ENCODE peak calls at places on chromosomes 12 and 14, in nine cellular contexts. One of them, this sample, is unnamed.

GRCh38 chr12:66103011-66103913 is 27.3 kb downstream of the LLPH start:
- DNase-seq in A549: peak; percentile 36
- DNase-seq in cardiac muscle cell: no peak
- DNase-seq in cardiac fibroblast: no peak
- DNase-seq in psoas muscle: no peak
- DNase-seq in nephron progenitor cell: no peak
- DNase-seq in neural crest cell: no peak
- DNase-seq in heart right ventricle: no peak
- DNase-seq in pancreas: no peak
- DNase-seq in this sample: no peak

GRCh38 chr12:7915911-7916403 is 20.0 kb downstream of the SLC2A3 start:
- DNase-seq in A549: no peak
- DNase-seq in cardiac muscle cell: no peak
- DNase-seq in cardiac fibroblast: no peak
- DNase-seq in psoas muscle: no peak
- DNase-seq in nephron progenitor cell: no peak
- DNase-seq in neural crest cell: no peak
- DNase-seq in heart right ventricle: no peak
- DNase-seq in pancreas: no peak
- DNase-seq in this sample: no peak

GRCh38 chr14:93011650-93012317 is 88.8 kb downstream of the CHGA start:
- DNase-seq in A549: no peak
- DNase-seq in cardiac muscle cell: no peak
- DNase-seq in cardiac fibroblast: no peak
- DNase-seq in psoas muscle: no peak
- DNase-seq in nephron progenitor cell: no peak
- DNase-seq in neural crest cell: no peak
- DNase-seq in heart right ventricle: no peak
- DNase-seq in pancreas: no peak
- DNase-seq in this sample: no peak

GRCh38 chr14:103001226-103001625 is 56.1 kb downstream of the CDC42BPB start:
- DNase-seq in A549: no peak
- DNase-seq in cardiac muscle cell: no peak
- DNase-seq in cardiac fibroblast: no peak
- DNase-seq in psoas muscle: no peak
- DNase-seq in nephron progenitor cell: no peak
- DNase-seq in neural crest cell: no peak
- DNase-seq in heart right ventricle: no peak
- DNase-seq in pancreas: no peak
- DNase-seq in this sample: no peak

GRCh38 chr14:30988509-30988908 is 36.9 kb upstream of the AP4S1 start:
- DNase-seq in A549: no peak
- DNase-seq in cardiac muscle cell: no peak
- DNase-seq in cardiac fibroblast: peak; percentile 27
- DNase-seq in psoas muscle: no peak
- DNase-seq in nephron progenitor cell: no peak
- DNase-seq in neural crest cell: no peak
- DNase-seq in heart right ventricle: no peak
- DNase-seq in pancreas: no peak
- DNase-seq in this sample: no peak

GRCh38 chr14:97164014-97164413 is 366.8 kb downstream of the VRK1 start:
- DNase-seq in A549: no peak
- DNase-seq in cardiac muscle cell: no peak
- DNase-seq in cardiac fibroblast: no peak
- DNase-seq in psoas muscle: no peak
- DNase-seq in nephron progenitor cell: no peak
- DNase-seq in neural crest cell: no peak
- DNase-seq in heart right ventricle: no peak
- DNase-seq in pancreas: no peak
- DNase-seq in this sample: no peak

GRCh38 chr14:69315302-69315701 is 55.3 kb downstream of the GALNT16 start:
- DNase-seq in A549: peak; percentile 27
- DNase-seq in cardiac muscle cell: no peak
- DNase-seq in cardiac fibroblast: peak; percentile 5
- DNase-seq in psoas muscle: no peak
- DNase-seq in nephron progenitor cell: no peak
- DNase-seq in neural crest cell: no peak
- DNase-seq in heart right ventricle: no peak
- DNase-seq in pancreas: no peak
- DNase-seq in this sample: no peak

GRCh38 chr12:97148941-97149559 is 242.0 kb downstream of the NEDD1 start:
- DNase-seq in A549: peak; percentile 57
- DNase-seq in cardiac muscle cell: peak; percentile 74
- DNase-seq in cardiac fibroblast: peak; percentile 34
- DNase-seq in psoas muscle: peak; percentile 19
- DNase-seq in nephron progenitor cell: peak; percentile 77
- DNase-seq in neural crest cell: peak; percentile 70
- DNase-seq in heart right ventricle: peak; percentile 47
- DNase-seq in pancreas: peak; percentile 53
- DNase-seq in this sample: peak; percentile 79

GRCh38 chr12:51751657-51752056 is 96.9 kb downstream of the FIGNL2 start:
- DNase-seq in A549: no peak
- DNase-seq in cardiac muscle cell: no peak
- DNase-seq in cardiac fibroblast: no peak
- DNase-seq in psoas muscle: no peak
- DNase-seq in nephron progenitor cell: no peak
- DNase-seq in neural crest cell: no peak
- DNase-seq in heart right ventricle: no peak
- DNase-seq in pancreas: peak; percentile 58
- DNase-seq in this sample: no peak

GRCh38 chr14:20002319-20002718 is 356 bp downstream of the OR4Q2 start:
- DNase-seq in A549: no peak
- DNase-seq in cardiac muscle cell: no peak
- DNase-seq in cardiac fibroblast: peak; percentile 25
- DNase-seq in psoas muscle: no peak
- DNase-seq in nephron progenitor cell: no peak
- DNase-seq in neural crest cell: no peak
- DNase-seq in heart right ventricle: no peak
- DNase-seq in pancreas: no peak
- DNase-seq in this sample: no peak

GRCh38 chr14:34099630-34100029 is 148.8 kb upstream of the EGLN3 start:
- DNase-seq in A549: no peak
- DNase-seq in cardiac muscle cell: no peak
- DNase-seq in cardiac fibroblast: no peak
- DNase-seq in psoas muscle: no peak
- DNase-seq in nephron progenitor cell: no peak
- DNase-seq in neural crest cell: no peak
- DNase-seq in heart right ventricle: no peak
- DNase-seq in pancreas: no peak
- DNase-seq in this sample: no peak

DNA sequence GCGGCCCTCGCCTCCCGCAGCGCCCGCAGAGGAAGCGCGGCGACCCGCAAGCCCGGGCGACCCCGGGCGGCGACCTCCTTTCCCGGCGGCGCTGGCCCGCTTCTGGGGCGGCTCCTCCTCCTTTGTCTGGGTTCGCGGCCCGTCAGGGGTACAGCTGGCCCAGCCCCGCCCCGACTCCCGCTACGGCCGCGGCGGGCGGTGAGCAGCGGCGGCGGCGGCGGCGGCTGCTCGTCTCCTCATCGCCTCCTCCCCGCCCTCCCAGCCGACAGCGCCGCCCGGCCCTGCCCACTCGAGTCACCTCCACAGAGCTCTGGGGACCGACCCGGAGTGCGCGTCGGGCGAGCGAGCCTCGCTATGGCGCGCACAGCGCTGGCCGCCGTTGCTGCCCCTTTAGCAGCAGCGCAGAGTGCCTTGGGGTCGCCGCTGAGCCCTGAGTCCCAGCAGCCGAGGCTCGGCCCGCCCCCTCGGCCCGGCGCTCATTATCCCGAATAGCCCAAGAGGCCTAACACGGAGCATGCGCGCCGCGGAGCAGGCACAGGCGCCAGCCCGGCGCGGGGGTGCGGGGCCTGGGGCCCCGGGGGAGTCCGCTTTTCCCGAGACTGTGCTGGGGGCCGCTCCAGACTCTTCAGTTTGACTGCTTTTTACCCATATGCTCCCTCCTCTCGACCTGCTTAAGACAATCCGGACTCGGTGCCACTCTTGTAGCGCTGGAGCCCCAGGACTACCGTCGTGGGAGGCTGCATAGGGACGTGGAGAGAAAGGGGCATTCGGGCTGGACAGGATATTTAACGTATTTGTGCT is at the start of gene SOS2:
- DNase-seq in A549: peak; percentile 87
- DNase-seq in cardiac muscle cell: peak; percentile 94
- DNase-seq in cardiac fibroblast: peak; percentile 84
- DNase-seq in psoas muscle: peak; percentile 88
- DNase-seq in nephron progenitor cell: peak; percentile 93
- DNase-seq in neural crest cell: peak; percentile 80
- DNase-seq in heart right ventricle: peak; percentile 88
- DNase-seq in pancreas: peak; percentile 81
- DNase-seq in this sample: peak; percentile 84
- TF ChIP-seq CTCF in A549: peak; percentile 8
- TF ChIP-seq CTCF in cardiac muscle cell: peak; percentile 2
- TF ChIP-seq CTCF in cardiac fibroblast: no peak
- TF ChIP-seq CTCF in psoas muscle: no peak
- TF ChIP-seq CTCF in nephron progenitor cell: no peak
- TF ChIP-seq CTCF in neural crest cell: no peak
- TF ChIP-seq CTCF in heart right ventricle: no peak
- TF ChIP-seq CTCF in pancreas: no peak
- TF ChIP-seq CTCF in this sample: no peak

GRCh38 chr12:20125259-20125919 is 242.9 kb upstream of the PDE3A start:
- DNase-seq in A549: no peak
- DNase-seq in cardiac muscle cell: no peak
- DNase-seq in cardiac fibroblast: no peak
- DNase-seq in psoas muscle: no peak
- DNase-seq in nephron progenitor cell: no peak
- DNase-seq in neural crest cell: no peak
- DNase-seq in heart right ventricle: no peak
- DNase-seq in pancreas: no peak
- DNase-seq in this sample: no peak
- TF ChIP-seq CTCF in A549: no peak
- TF ChIP-seq CTCF in cardiac muscle cell: no peak
- TF ChIP-seq CTCF in cardiac fibroblast: no peak
- TF ChIP-seq CTCF in psoas muscle: no peak
- TF ChIP-seq CTCF in nephron progenitor cell: no peak
- TF ChIP-seq CTCF in neural crest cell: no peak
- TF ChIP-seq CTCF in heart right ventricle: no peak
- TF ChIP-seq CTCF in pancreas: no peak
- TF ChIP-seq CTCF in this sample: no peak

GRCh38 chr12:72139411-72139810 is 132.8 kb upstream of the TRHDE start:
- DNase-seq in A549: no peak
- DNase-seq in cardiac muscle cell: no peak
- DNase-seq in cardiac fibroblast: no peak
- DNase-seq in psoas muscle: no peak
- DNase-seq in nephron progenitor cell: no peak
- DNase-seq in neural crest cell: no peak
- DNase-seq in heart right ventricle: no peak
- DNase-seq in pancreas: no peak
- DNase-seq in this sample: no peak

GRCh38 chr12:72134934-72135333 is 137.2 kb upstream of the TRHDE start:
- DNase-seq in A549: no peak
- DNase-seq in cardiac muscle cell: no peak
- DNase-seq in cardiac fibroblast: no peak
- DNase-seq in psoas muscle: no peak
- DNase-seq in nephron progenitor cell: no peak
- DNase-seq in neural crest cell: no peak
- DNase-seq in heart right ventricle: no peak
- DNase-seq in pancreas: no peak
- DNase-seq in this sample: no peak

GRCh38 chr12:72136792-72137191 is 135.4 kb upstream of the TRHDE start:
- DNase-seq in A549: no peak
- DNase-seq in cardiac muscle cell: no peak
- DNase-seq in cardiac fibroblast: no peak
- DNase-seq in psoas muscle: no peak
- DNase-seq in nephron progenitor cell: no peak
- DNase-seq in neural crest cell: no peak
- DNase-seq in heart right ventricle: no peak
- DNase-seq in pancreas: no peak
- DNase-seq in this sample: no peak

DNA sequence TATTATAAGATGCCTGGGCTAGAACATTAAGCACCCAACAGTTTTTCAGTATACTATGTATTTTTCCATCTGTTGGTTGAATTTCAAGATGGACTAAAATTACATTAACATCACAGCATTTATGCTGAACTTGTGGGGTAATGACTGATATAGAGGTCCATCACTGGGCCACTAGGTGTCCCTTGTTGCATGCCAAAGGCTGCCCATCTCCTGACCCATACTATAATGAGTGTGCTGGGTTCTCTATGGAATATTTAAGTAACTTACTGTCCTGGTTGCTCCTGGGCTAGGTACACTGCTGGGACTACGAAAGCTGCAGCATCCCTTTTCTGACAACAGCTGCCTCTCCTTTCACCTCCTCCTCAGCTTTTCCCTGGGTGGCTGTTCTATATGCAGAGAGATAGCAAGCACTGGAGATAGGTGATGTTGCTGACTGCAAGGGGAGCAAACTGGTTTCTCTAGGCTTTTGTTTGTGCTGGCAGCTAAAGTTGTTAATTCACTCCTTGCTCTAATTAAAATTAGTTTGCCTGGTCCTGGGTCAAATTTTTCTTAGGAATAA is 138.6 kb upstream of the TRHDE start:
- DNase-seq in A549: no peak
- DNase-seq in cardiac muscle cell: no peak
- DNase-seq in cardiac fibroblast: no peak
- DNase-seq in psoas muscle: no peak
- DNase-seq in nephron progenitor cell: no peak
- DNase-seq in neural crest cell: no peak
- DNase-seq in heart right ventricle: no peak
- DNase-seq in pancreas: no peak
- DNase-seq in this sample: no peak
- TF ChIP-seq CTCF in A549: no peak
- TF ChIP-seq CTCF in cardiac muscle cell: no peak
- TF ChIP-seq CTCF in cardiac fibroblast: no peak
- TF ChIP-seq CTCF in psoas muscle: no peak
- TF ChIP-seq CTCF in nephron progenitor cell: no peak
- TF ChIP-seq CTCF in neural crest cell: no peak
- TF ChIP-seq CTCF in heart right ventricle: no peak
- TF ChIP-seq CTCF in pancreas: no peak
- TF ChIP-seq CTCF in this sample: no peak

GRCh38 chr14:23565626-23566025 is 2.0 kb downstream of the AP1G2 start:
- DNase-seq in A549: no peak
- DNase-seq in cardiac muscle cell: no peak
- DNase-seq in cardiac fibroblast: no peak
- DNase-seq in psoas muscle: no peak
- DNase-seq in nephron progenitor cell: no peak
- DNase-seq in neural crest cell: no peak
- DNase-seq in heart right ventricle: no peak
- DNase-seq in pancreas: no peak
- DNase-seq in this sample: no peak

GRCh38 chr14:23568021-23568599 is 519 bp upstream of the AP1G2 start:
- DNase-seq in A549: no peak
- DNase-seq in cardiac muscle cell: no peak
- DNase-seq in cardiac fibroblast: no peak
- DNase-seq in psoas muscle: no peak
- DNase-seq in nephron progenitor cell: no peak
- DNase-seq in neural crest cell: no peak
- DNase-seq in heart right ventricle: no peak
- DNase-seq in pancreas: no peak
- DNase-seq in this sample: no peak

GRCh38 chr14:23567186-23568020 is at the start of gene AP1G2:
- DNase-seq in A549: peak; percentile 91
- DNase-seq in cardiac muscle cell: peak; percentile 92
- DNase-seq in cardiac fibroblast: peak; percentile 65
- DNase-seq in psoas muscle: peak; percentile 84
- DNase-seq in nephron progenitor cell: peak; percentile 86
- DNase-seq in neural crest cell: peak; percentile 53
- DNase-seq in heart right ventricle: peak; percentile 85
- DNase-seq in pancreas: peak; percentile 92
- DNase-seq in this sample: peak; percentile 84

GRCh38 chr14:23566112-23566781 is 1.3 kb downstream of the AP1G2 start:
- DNase-seq in A549: no peak
- DNase-seq in cardiac muscle cell: no peak
- DNase-seq in cardiac fibroblast: no peak
- DNase-seq in psoas muscle: no peak
- DNase-seq in nephron progenitor cell: no peak
- DNase-seq in neural crest cell: no peak
- DNase-seq in heart right ventricle: no peak
- DNase-seq in pancreas: no peak
- DNase-seq in this sample: no peak

GRCh38 chr14:23566782-23567185 is 807 bp downstream of the AP1G2 start:
- DNase-seq in A549: peak; percentile 30
- DNase-seq in cardiac muscle cell: no peak
- DNase-seq in cardiac fibroblast: peak; percentile 27
- DNase-seq in psoas muscle: no peak
- DNase-seq in nephron progenitor cell: no peak
- DNase-seq in neural crest cell: no peak
- DNase-seq in heart right ventricle: no peak
- DNase-seq in pancreas: peak; percentile 70
- DNase-seq in this sample: no peak
- TF ChIP-seq CTCF in A549: peak; percentile 15
- TF ChIP-seq CTCF in cardiac muscle cell: peak; percentile 35
- TF ChIP-seq CTCF in cardiac fibroblast: peak; percentile 29
- TF ChIP-seq CTCF in psoas muscle: no peak
- TF ChIP-seq CTCF in nephron progenitor cell: no peak
- TF ChIP-seq CTCF in neural crest cell: peak; percentile 25
- TF ChIP-seq CTCF in heart right ventricle: no peak
- TF ChIP-seq CTCF in pancreas: no peak
- TF ChIP-seq CTCF in this sample: no peak